ENCODE peak calls at places on chromosome 5, in nine cellular contexts. R, U, K, Y, O, S, B, V and H are unnamed samples.

GRCh38 chr5:41542183-41542582 is 31.8 kb upstream of the PLCXD3 start:
- DNase-seq in Y (no peak), S (no peak), B (no peak), V (no peak), O (no peak), U (no peak), R (no peak), K (no peak), H (no peak)

GRCh38 chr5:100900142-100900795 is 2.8 kb downstream of the ST8SIA4 start:
- DNase-seq in K (peak), S (no peak), R (peak), O (peak), U (peak), V (peak), B (peak), Y (no peak), H (peak)

GRCh38 chr5:180330810-180331646 is 22.1 kb downstream of the GFPT2 start:
- DNase-seq in V (peak), K (no peak), Y (no peak), U (no peak), B (peak), O (peak), S (peak), R (no peak), H (no peak)

GRCh38 chr5:59146729-59147128 is 563.9 kb downstream of the RAB3C start:
- DNase-seq in V (no peak), O (no peak), U (no peak), K (no peak), B (no peak), S (no peak), Y (no peak), R (no peak), H (peak)

GRCh38 chr5:181207214-181207959 is 2.4 kb upstream of the TRIM7 start:
- DNase-seq in K (peak), S (peak), U (peak), B (peak), O (peak), V (peak), R (peak), Y (peak), H (peak)

GRCh38 chr5:19125956-19126713 is 861.9 kb downstream of the CDH18 start:
- DNase-seq in S (no peak), U (no peak), R (no peak), Y (no peak), K (no peak), V (no peak), B (no peak), O (no peak), H (no peak)

GRCh38 chr5:167296056-167296455 is 995.4 kb upstream of the WWC1 start:
- DNase-seq in O (no peak), S (no peak), Y (no peak), V (no peak), K (no peak), U (no peak), B (no peak), R (no peak), H (no peak)

GRCh38 chr5:128213340-128213739 is 129.8 kb downstream of the SLC12A2 start:
- DNase-seq in O (no peak), K (peak), Y (peak), S (peak), V (peak), U (peak), R (peak), B (peak), H (peak)

GRCh38 chr5:95861858-95862561 is 39.5 kb upstream of the GLRX start:
- DNase-seq in U (no peak), V (peak), B (peak), Y (no peak), S (no peak), O (no peak), R (no peak), K (no peak), H (peak)

GRCh38 chr5:143860211-143860610 is 48.2 kb downstream of the HMHB1 start:
- DNase-seq in Y (no peak), S (no peak), U (no peak), V (no peak), K (no peak), O (no peak), R (no peak), B (no peak), H (no peak)

GRCh38 chr5:159657766-159658165 is 258.5 kb upstream of the ADRA1B start:
- DNase-seq in V (no peak), O (no peak), K (no peak), Y (no peak), B (no peak), S (no peak), R (no peak), U (no peak), H (no peak)

GRCh38 chr5:152717393-152717792 is 312.3 kb upstream of the NMUR2 start:
- DNase-seq in S (no peak), R (no peak), U (no peak), O (no peak), K (no peak), Y (no peak), B (no peak), V (no peak), H (no peak)

GRCh38 chr5:74017786-74018211 is 391.8 kb downstream of the ARHGEF28 start:
- DNase-seq in U (no peak), O (no peak), Y (no peak), R (no peak), V (peak), S (peak), B (peak), K (no peak), H (no peak)

GRCh38 chr5:163503106-163504090 is 2.0 kb upstream of the MAT2B start:
- DNase-seq in O (peak), U (peak), Y (no peak), B (peak), S (peak), V (peak), R (peak), K (peak), H (peak)

DNA sequence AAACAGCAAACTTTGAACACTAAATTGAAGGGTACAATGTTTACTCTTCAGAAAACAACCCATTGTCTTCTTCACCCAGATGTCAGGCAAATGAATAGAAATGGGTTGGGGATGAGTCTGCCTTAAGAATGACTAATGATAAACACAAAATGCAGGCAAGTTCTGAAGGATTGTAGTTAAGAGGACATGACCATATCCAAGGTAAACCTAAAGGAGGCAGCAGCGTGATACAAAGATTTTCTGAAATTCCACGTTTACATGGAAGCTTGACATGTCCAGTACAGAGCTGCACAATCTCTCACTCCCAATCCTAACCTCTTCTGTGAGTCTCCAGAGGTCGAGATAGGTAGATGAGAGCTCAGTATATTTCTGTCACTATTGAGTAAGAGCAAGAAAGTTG is 1263.2 kb upstream of the CDH6 start:
- DNase-seq in K (no peak), R (no peak), O (no peak), S (no peak), Y (no peak), U (no peak), B (no peak), V (no peak), H (no peak)
- TF ChIP-seq CTCF in K (no peak), R (no peak), O (no peak), S (no peak), Y (no peak), U (no peak), B (no peak), V (no peak), H (no peak)

GRCh38 chr5:122162100-122162499 is 32.8 kb downstream of the ZNF474 start:
- DNase-seq in O (no peak), U (no peak), Y (no peak), V (no peak), B (no peak), S (no peak), R (no peak), K (no peak), H (no peak)
- H3K4me3 ChIP-seq in O (no peak), U (no peak), Y (no peak), V (no peak), B (no peak), S (no peak), R (no peak), K (no peak), H (no peak)

GRCh38 chr5:148347706-148348105 is 12.3 kb downstream of the SPINK9 start:
- DNase-seq in S (no peak), R (no peak), V (no peak), O (no peak), U (no peak), Y (no peak), B (no peak), K (no peak), H (no peak)

GRCh38 chr5:148353634-148354033 is 18.3 kb downstream of the SPINK9 start:
- DNase-seq in S (no peak), Y (no peak), O (no peak), B (no peak), V (no peak), K (no peak), R (no peak), U (no peak), H (no peak)

DNA sequence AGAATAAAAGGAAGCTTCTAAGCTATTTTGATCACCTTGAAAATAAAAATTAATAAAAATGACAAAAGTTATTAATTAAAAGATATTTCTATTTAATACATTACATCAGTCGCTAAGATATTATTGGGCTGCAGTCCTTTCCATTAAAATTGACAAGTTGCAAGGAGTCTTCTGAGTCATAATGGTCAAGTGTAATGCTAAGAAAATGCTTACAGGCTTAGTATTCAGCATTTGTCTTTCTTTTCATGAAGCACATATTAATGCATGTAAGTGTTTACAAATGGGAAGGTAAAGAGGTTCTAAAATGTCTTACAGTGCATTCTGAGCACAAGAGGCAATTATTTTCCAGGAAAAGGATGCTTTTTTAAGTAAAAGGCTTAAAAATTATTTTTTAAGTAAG is 17.3 kb downstream of the SPINK9 start:
- DNase-seq in U (no peak), S (no peak), O (no peak), K (no peak), R (no peak), B (no peak), V (no peak), Y (no peak), H (no peak)
- TF ChIP-seq CTCF in U (no peak), S (no peak), O (no peak), K (no peak), R (no peak), B (no peak), V (no peak), Y (no peak), H (no peak)

GRCh38 chr5:139668924-139669680 is 21.0 kb downstream of the CXXC5 start:
- DNase-seq in R (peak), V (no peak), S (no peak), O (no peak), B (no peak), Y (no peak), U (peak), K (no peak), H (peak)

GRCh38 chr5:139671096-139671841 is 23.1 kb downstream of the CXXC5 start:
- DNase-seq in B (no peak), K (peak), S (no peak), Y (no peak), R (peak), O (no peak), V (no peak), U (peak), H (peak)

GRCh38 chr5:139668064-139668880 is 20.1 kb downstream of the CXXC5 start:
- DNase-seq in Y (no peak), K (peak), S (no peak), O (no peak), V (no peak), U (peak), R (peak), B (no peak), H (peak)

GRCh38 chr5:139670369-139671095 is 22.4 kb downstream of the CXXC5 start:
- DNase-seq in O (no peak), R (peak), Y (no peak), U (peak), V (no peak), K (no peak), S (no peak), B (no peak), H (peak)

DNA sequence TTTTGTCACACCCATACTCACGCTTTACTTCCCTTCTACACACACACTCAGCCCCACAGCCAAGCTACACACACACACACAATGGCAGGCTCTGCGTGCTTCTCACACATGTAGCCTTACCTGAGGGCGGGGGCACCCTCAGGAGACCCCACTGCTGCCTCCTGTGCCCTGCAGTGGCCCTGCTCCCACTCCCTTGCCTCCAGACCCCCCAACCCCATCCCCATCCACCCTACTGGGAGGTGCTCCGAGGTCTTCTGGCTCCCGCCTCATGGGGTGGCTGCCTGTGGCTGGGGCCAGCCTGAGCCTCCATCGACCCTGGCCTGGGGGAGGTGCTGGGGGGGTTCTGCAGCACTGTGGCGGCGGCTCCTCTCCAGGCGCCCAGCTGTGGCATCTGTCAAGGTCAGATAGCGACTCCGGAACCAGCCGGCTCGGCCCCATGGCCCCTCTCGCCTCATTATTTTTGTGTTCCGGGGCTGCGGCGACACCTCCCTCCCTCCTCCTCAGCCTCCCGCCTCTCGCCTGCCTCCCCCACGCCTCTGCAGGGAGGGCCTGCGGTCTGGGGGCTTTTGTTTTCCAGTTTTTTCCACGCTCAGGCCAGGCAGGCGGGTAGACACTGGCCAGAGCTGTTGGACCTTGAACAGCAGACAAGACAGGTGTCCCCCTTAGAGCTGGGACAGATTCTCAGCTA is 21.7 kb downstream of the CXXC5 start:
- DNase-seq in Y (no peak), U (peak), K (peak), V (no peak), S (peak), R (peak), B (no peak), O (no peak), H (peak)
- H3K4me3 ChIP-seq in Y (peak), U (peak), K (peak), V (no peak), S (peak), R (peak), B (no peak), O (peak), H (peak)

GRCh38 chr5:13643734-13644133 is 300.8 kb downstream of the DNAH5 start:
- DNase-seq in K (no peak), S (no peak), U (no peak), V (no peak), O (no peak), B (no peak), R (no peak), Y (no peak), H (no peak)
- TF ChIP-seq CTCF in K (no peak), S (no peak), U (no peak), V (no peak), O (no peak), B (no peak), R (no peak), Y (no peak), H (no peak)